ENCODE peak calls at places on chromosomes 4 and X, in eight cellular contexts. Z is SJSA1, O is foreskin fibroblast, E is heart left ventricle, U is suprapubic skin, S is mammary epithelial cell, R is tibial nerve, I is A549. X is an unnamed sample.

GRCh38 chr4:113637363-113637762 is 124.2 kb downstream of the CAMK2D start:
- DNase-seq in Z (peak; percentile 9), O (no peak), E (no peak), U (no peak), S (peak; percentile 17), R (no peak), I (no peak), X (no peak)

GRCh38 chr4:150280081-150280950 is 202.1 kb downstream of the DCLK2 start:
- DNase-seq in Z (peak; percentile 71), O (peak; percentile 70), E (no peak), U (no peak), S (peak; percentile 96), R (no peak), I (no peak), X (peak; percentile 74)

GRCh38 chrX:67619253-67619652 is 75.4 kb downstream of the AR start:
- DNase-seq in Z (peak; percentile 58), O (peak; percentile 82), E (no peak), U (no peak), S (peak; percentile 77), R (no peak), I (peak; percentile 63), X (no peak)

GRCh38 chr4:42729505-42730237 is 72.8 kb upstream of the ATP8A1 start:
- DNase-seq in Z (no peak), O (no peak), E (no peak), U (no peak), S (no peak), R (no peak), I (no peak), X (no peak)

GRCh38 chr4:48898733-48899431 is 7.7 kb downstream of the OCIAD2 start:
- DNase-seq in Z (peak; percentile 14), O (no peak), E (no peak), U (no peak), S (no peak), R (no peak), I (no peak), X (no peak)

GRCh38 chr4:21447320-21448055 is 501.1 kb downstream of the KCNIP4 start:
- DNase-seq in Z (no peak), O (no peak), E (no peak), U (no peak), S (peak; percentile 73), R (no peak), I (no peak), X (no peak)

GRCh38 chr4:157271166-157271869 is 50.8 kb downstream of the GRIA2 start:
- DNase-seq in Z (no peak), O (peak; percentile 55), E (no peak), U (no peak), S (peak; percentile 84), R (no peak), I (no peak), X (no peak)

GRCh38 chrX:130120746-130121504 is 10.6 kb upstream of the ELF4 start:
- DNase-seq in Z (peak; percentile 85), O (peak; percentile 65), E (peak; percentile 81), U (peak; percentile 80), S (peak; percentile 82), R (peak; percentile 64), I (peak; percentile 73), X (no peak)

GRCh38 chr4:101833455-101833854 is 42.9 kb downstream of the BANK1 start:
- DNase-seq in Z (no peak), O (no peak), E (no peak), U (no peak), S (no peak), R (no peak), I (no peak), X (no peak)

GRCh38 chrX:49053223-49054072 is 5.4 kb upstream of the CCDC120 start:
- DNase-seq in Z (no peak), O (no peak), E (peak; percentile 63), U (no peak), S (no peak), R (no peak), I (peak; percentile 71), X (no peak)

GRCh38 chr4:3851211-3851610 is 85.0 kb downstream of the ADRA2C start:
- DNase-seq in Z (no peak), O (peak; percentile 61), E (no peak), U (no peak), S (peak; percentile 47), R (no peak), I (no peak), X (no peak)

GRCh38 chr4:95398217-95398616 is 150.6 kb downstream of the UNC5C start:
- DNase-seq in Z (no peak), O (no peak), E (no peak), U (no peak), S (no peak), R (no peak), I (no peak), X (no peak)

GRCh38 chrX:20477836-20478532 is 211.3 kb upstream of the RPS6KA3 start:
- DNase-seq in Z (no peak), O (no peak), E (no peak), U (no peak), S (no peak), R (no peak), I (no peak), X (no peak)

GRCh38 chrX:19557816-19558215 is 42.5 kb upstream of the MAP3K15 start:
- DNase-seq in Z (no peak), O (no peak), E (no peak), U (no peak), S (no peak), R (no peak), I (no peak), X (no peak)

GRCh38 chr4:46329118-46329976 is 60.6 kb downstream of the GABRA2 start:
- DNase-seq in Z (no peak), O (no peak), E (no peak), U (no peak), S (peak; percentile 60), R (no peak), I (peak; percentile 8), X (no peak)

GRCh38 chr4:153244969-153245368 is 40.7 kb downstream of the TRIM2 start:
- DNase-seq in Z (no peak), O (no peak), E (no peak), U (no peak), S (no peak), R (no peak), I (no peak), X (no peak)

GRCh38 chr4:140078366-140078765 is 75.6 kb downstream of the MAML3 start:
- DNase-seq in Z (no peak), O (no peak), E (peak; percentile 69), U (no peak), S (no peak), R (no peak), I (no peak), X (no peak)

GRCh38 chrX:130770615-130771014 is 132.4 kb downstream of the ENOX2 start:
- DNase-seq in Z (peak; percentile 10), O (peak; percentile 74), E (no peak), U (no peak), S (peak; percentile 76), R (no peak), I (peak; percentile 16), X (peak; percentile 31)

GRCh38 chrX:125266153-125266660 is 53.5 kb upstream of the TEX13C start:
- DNase-seq in Z (no peak), O (no peak), E (no peak), U (no peak), S (no peak), R (no peak), I (no peak), X (no peak)

DNA sequence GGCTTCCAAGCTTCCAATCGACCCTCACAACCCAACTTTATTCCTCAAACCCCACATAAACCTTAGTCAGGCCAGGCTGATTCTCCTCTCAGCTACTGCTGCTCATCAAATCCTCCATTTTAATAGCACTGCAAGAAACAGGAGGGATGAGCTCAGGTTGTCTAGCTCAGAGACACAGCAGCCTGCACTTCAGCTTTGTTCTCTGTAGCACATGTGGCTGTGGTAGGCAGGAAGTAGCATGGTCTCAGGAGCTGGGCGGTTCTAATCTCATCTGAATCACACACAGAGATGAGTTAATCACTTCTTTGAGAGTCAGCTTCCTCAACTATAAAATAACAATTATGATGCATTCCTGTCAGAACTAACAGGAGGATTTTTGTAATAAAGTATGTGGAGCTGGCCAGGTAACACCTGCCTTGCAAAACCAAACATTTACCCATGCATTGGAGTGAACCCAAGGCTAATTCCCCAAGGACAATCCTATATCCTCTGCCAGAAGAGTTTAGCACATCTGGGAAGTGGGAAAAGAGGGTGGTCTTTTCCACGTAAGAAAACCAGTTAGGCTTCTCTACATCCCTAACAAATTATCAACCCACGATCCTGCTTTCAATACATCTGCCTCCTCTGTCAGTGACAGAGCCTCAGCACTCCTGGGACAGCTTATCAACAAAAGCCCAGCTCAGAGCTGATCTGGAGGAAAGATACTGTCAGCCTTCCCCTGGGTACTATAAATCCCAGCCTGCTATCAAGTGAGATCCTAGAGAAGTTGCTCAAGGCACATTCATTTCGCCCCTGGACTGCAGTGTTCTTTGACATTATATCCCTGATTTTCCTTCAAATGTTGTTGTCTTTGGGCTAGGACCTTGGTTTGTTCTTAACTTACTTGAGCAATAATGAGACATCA is 32.8 kb downstream of the ELOVL6 start:
- DNase-seq in Z (peak; percentile 29), O (peak; percentile 78), E (no peak), U (no peak), S (peak; percentile 85), R (no peak), I (peak; percentile 19), X (no peak)
- H3K4me3 ChIP-seq in Z (no peak overlapping the region), O (no peak overlapping the region), E (no peak overlapping the region), U (no peak overlapping the region), S (no peak overlapping the region), R (no peak overlapping the region), I (no peak overlapping the region), X (no peak overlapping the region)

GRCh38 chrX:25002658-25003015 is 13.1 kb downstream of the ARX start:
- DNase-seq in Z (no peak), O (no peak), E (no peak), U (no peak), S (no peak), R (no peak), I (no peak), X (no peak)
- H3K4me3 ChIP-seq in Z (no peak overlapping the region), O (peak overlapping the region; percentile 29), E (no peak overlapping the region), U (peak overlapping the region; percentile 29), S (no peak overlapping the region), R (no peak overlapping the region), I (no peak overlapping the region), X (peak overlapping the region; percentile 27)

GRCh38 chr4:89055157-89056080 is 1.6 kb downstream of the FAM13A start:
- DNase-seq in Z (no peak), O (no peak), E (no peak), U (no peak), S (peak; percentile 6), R (no peak), I (no peak), X (no peak)

GRCh38 chr4:89056292-89056952 is 563 bp downstream of the FAM13A start:
- DNase-seq in Z (no peak), O (no peak), E (no peak), U (no peak), S (no peak), R (no peak), I (no peak), X (no peak)

GRCh38 chr4:89049853-89050252 is 7.1 kb downstream of the FAM13A start:
- DNase-seq in Z (no peak), O (no peak), E (no peak), U (no peak), S (no peak), R (no peak), I (no peak), X (no peak)

GRCh38 chr4:89056953-89057398 is at the start of gene FAM13A:
- DNase-seq in Z (peak; percentile 82), O (peak; percentile 89), E (peak; percentile 83), U (peak; percentile 87), S (peak; percentile 90), R (peak; percentile 68), I (peak; percentile 94), X (peak; percentile 91)

GRCh38 chr4:89054627-89055026 is 2.4 kb downstream of the FAM13A start:
- DNase-seq in Z (no peak), O (no peak), E (no peak), U (no peak), S (no peak), R (no peak), I (no peak), X (no peak)
- H3K4me3 ChIP-seq in Z (no peak overlapping the region), O (no peak overlapping the region), E (no peak overlapping the region), U (no peak overlapping the region), S (no peak overlapping the region), R (no peak overlapping the region), I (no peak overlapping the region), X (no peak overlapping the region)

GRCh38 chrX:37846141-37846540 is 1.2 kb downstream of the DYNLT3 start:
- DNase-seq in Z (peak; percentile 14), O (no peak), E (no peak), U (no peak), S (peak; percentile 73), R (no peak), I (no peak), X (no peak)
- H3K4me3 ChIP-seq in Z (no peak overlapping the region), O (peak overlapping the region; percentile 70), E (no peak overlapping the region), U (peak overlapping the region; percentile 74), S (no peak overlapping the region), R (no peak overlapping the region), I (no peak overlapping the region), X (no peak overlapping the region)